ENCODE peak calls at places on chromosomes 4 and X, in seven cellular contexts. E, R, N, O, U, Y and X are unnamed samples.

GRCh38 chrX:39201305-39201990 is 400.2 kb downstream of the MID1IP1 start:
- DNase-seq in E (no peak), R (no peak), N (no peak), O (peak; percentile 17), U (peak; percentile 20), Y (peak; percentile 53), X (no peak)

GRCh38 chr4:183082053-183082452 is 17.0 kb upstream of the WWC2 start:
- DNase-seq in E (no peak), R (no peak), N (no peak), O (no peak), U (no peak), Y (no peak), X (no peak)

GRCh38 chrX:97563531-97564133 is 679.9 kb downstream of the RPA4 start:
- DNase-seq in E (peak; percentile 55), R (peak; percentile 51), N (no peak), O (peak; percentile 27), U (peak; percentile 81), Y (peak; percentile 26), X (no peak)

GRCh38 chrX:2781226-2781571 is 29.4 kb downstream of the XG start:
- DNase-seq in E (no peak), R (no peak), N (no peak), O (no peak), U (no peak), Y (no peak), X (no peak)

GRCh38 chrX:131677655-131678628 is 134.1 kb downstream of the OR13H1 start:
- DNase-seq in E (peak; percentile 4), R (peak; percentile 36), N (peak; percentile 4), O (no peak), U (peak; percentile 33), Y (peak; percentile 6), X (peak; percentile 1)

GRCh38 chr4:4488405-4489404 is 53.1 kb downstream of the STX18 start:
- DNase-seq in E (peak; percentile 87), R (peak; percentile 37), N (peak; percentile 59), O (peak; percentile 53), U (peak; percentile 95), Y (peak; percentile 54), X (no peak)

GRCh38 chr4:24472514-24473308 is 111.6 kb downstream of the DHX15 start:
- DNase-seq in E (peak; percentile 50), R (peak; percentile 75), N (peak; percentile 32), O (no peak), U (peak; percentile 79), Y (peak; percentile 78), X (peak; percentile 38)

GRCh38 chr4:961651-962230 is 11.6 kb downstream of the DGKQ start:
- DNase-seq in E (no peak), R (no peak), N (no peak), O (no peak), U (no peak), Y (no peak), X (no peak)

GRCh38 chr4:86092684-86093083 is 267.2 kb downstream of the MAPK10 start:
- DNase-seq in E (no peak), R (no peak), N (no peak), O (peak; percentile 54), U (peak; percentile 83), Y (peak; percentile 66), X (no peak)

GRCh38 chr4:168812806-168813205 is 197.2 kb downstream of the CBR4 start:
- DNase-seq in E (no peak), R (no peak), N (no peak), O (no peak), U (no peak), Y (no peak), X (no peak)

GRCh38 chrX:54509401-54509800 is 13.4 kb upstream of the FGD1 start:
- DNase-seq in E (no peak), R (no peak), N (no peak), O (no peak), U (peak; percentile 52), Y (no peak), X (no peak)

GRCh38 chrX:148466292-148466691 is 34.1 kb upstream of the AFF2 start:
- DNase-seq in E (no peak), R (no peak), N (no peak), O (no peak), U (no peak), Y (peak; percentile 40), X (no peak)

GRCh38 chrX:38275615-38276014 is 51.7 kb downstream of the RPGR start:
- DNase-seq in E (no peak), R (no peak), N (no peak), O (peak; percentile 63), U (peak; percentile 89), Y (peak; percentile 79), X (no peak)

GRCh38 chr4:91127891-91128290 is 1000.7 kb downstream of the CCSER1 start:
- DNase-seq in E (no peak), R (no peak), N (no peak), O (no peak), U (no peak), Y (no peak), X (no peak)

GRCh38 chr4:168841682-168842019 is 168.4 kb downstream of the CBR4 start:
- DNase-seq in E (no peak), R (no peak), N (no peak), O (no peak), U (no peak), Y (no peak), X (no peak)

GRCh38 chr4:4864443-4864939 is 5.0 kb downstream of the MSX1 start:
- DNase-seq in E (no peak), R (no peak), N (no peak), O (no peak), U (no peak), Y (no peak), X (no peak)

GRCh38 chr4:105179539-105180401 is 33.1 kb downstream of the TET2 start:
- DNase-seq in E (no peak), R (no peak), N (no peak), O (no peak), U (no peak), Y (no peak), X (no peak)

GRCh38 chr4:168893807-168894206 is 116.2 kb downstream of the CBR4 start:
- DNase-seq in E (no peak), R (no peak), N (no peak), O (no peak), U (no peak), Y (no peak), X (no peak)

GRCh38 chr4:92368648-92369047 is 64.9 kb downstream of the GRID2 start:
- DNase-seq in E (no peak), R (no peak), N (no peak), O (no peak), U (no peak), Y (no peak), X (no peak)

GRCh38 chr4:130808492-130808891 is 1712.5 kb downstream of the C4orf33 start:
- DNase-seq in E (peak; percentile 24), R (no peak), N (no peak), O (no peak), U (peak; percentile 35), Y (peak; percentile 24), X (no peak)

GRCh38 chrX:45435481-45435880 is 234.8 kb upstream of the DIPK2B start:
- DNase-seq in E (no peak), R (no peak), N (no peak), O (no peak), U (no peak), Y (no peak), X (no peak)

GRCh38 chr4:85870298-85871083 is 395.5 kb downstream of the ARHGAP24 start:
- DNase-seq in E (no peak), R (no peak), N (no peak), O (no peak), U (no peak), Y (no peak), X (no peak)

GRCh38 chr4:71136071-71136470 is 142.6 kb downstream of the DCK start:
- DNase-seq in E (no peak), R (no peak), N (no peak), O (no peak), U (no peak), Y (no peak), X (no peak)

GRCh38 chr4:147799986-147800555 is 68.2 kb downstream of the ARHGAP10 start:
- DNase-seq in E (no peak), R (no peak), N (no peak), O (no peak), U (peak; percentile 62), Y (no peak), X (no peak)

GRCh38 chr4:182888894-182889293 is 28.3 kb downstream of the DCTD start:
- DNase-seq in E (no peak), R (no peak), N (no peak), O (no peak), U (no peak), Y (no peak), X (no peak)

GRCh38 chr4:147754037-147754445 is 22.2 kb downstream of the ARHGAP10 start:
- DNase-seq in E (no peak), R (no peak), N (no peak), O (peak; percentile 72), U (peak; percentile 82), Y (peak; percentile 72), X (no peak)

GRCh38 chr4:173170210-173170778 is 1.7 kb downstream of the GALNT7 start:
- DNase-seq in E (peak; percentile 55), R (no peak), N (no peak), O (no peak), U (no peak), Y (no peak), X (no peak)